ENCODE peak calls at places on chromosomes 7 and 10, in four cellular contexts. One of them, this sample, is unnamed.

GRCh38 chr7:41315764-41316163 is 387.1 kb downstream of the INHBA start:
- DNase-seq in foreskin fibroblast: no peak
- DNase-seq in cardiac muscle cell: no peak
- DNase-seq in heart left ventricle: no peak
- DNase-seq in this sample: peak; percentile 34

GRCh38 chr7:96720843-96721242 is 11.2 kb upstream of the SEM1 start:
- DNase-seq in foreskin fibroblast: peak; percentile 2
- DNase-seq in cardiac muscle cell: peak; percentile 33
- DNase-seq in heart left ventricle: no peak
- DNase-seq in this sample: peak; percentile 45

GRCh38 chr7:33156441-33156840 is 27.1 kb downstream of the BBS9 start:
- DNase-seq in foreskin fibroblast: no peak
- DNase-seq in cardiac muscle cell: no peak
- DNase-seq in heart left ventricle: no peak
- DNase-seq in this sample: no peak

GRCh38 chr7:142892941-142893340 is 7.4 kb upstream of the TRPV6 start:
- DNase-seq in foreskin fibroblast: no peak
- DNase-seq in cardiac muscle cell: no peak
- DNase-seq in heart left ventricle: no peak
- DNase-seq in this sample: no peak

GRCh38 chr10:112735041-112735690 is 214.9 kb upstream of the TCF7L2 start:
- DNase-seq in foreskin fibroblast: no peak
- DNase-seq in cardiac muscle cell: no peak
- DNase-seq in heart left ventricle: no peak
- DNase-seq in this sample: no peak

GRCh38 chr10:133049639-133050038 is 38.1 kb upstream of the ADGRA1 start:
- DNase-seq in foreskin fibroblast: no peak
- DNase-seq in cardiac muscle cell: no peak
- DNase-seq in heart left ventricle: no peak
- DNase-seq in this sample: no peak

GRCh38 chr10:123165445-123166072 is 11.4 kb downstream of the BUB3 start:
- DNase-seq in foreskin fibroblast: no peak
- DNase-seq in cardiac muscle cell: no peak
- DNase-seq in heart left ventricle: no peak
- DNase-seq in this sample: no peak

GRCh38 chr7:141763797-141764196 is at the start of gene TAS2R3:
- DNase-seq in foreskin fibroblast: no peak
- DNase-seq in cardiac muscle cell: no peak
- DNase-seq in heart left ventricle: no peak
- DNase-seq in this sample: no peak

GRCh38 chr7:68529221-68529620 is 1069.1 kb upstream of the AUTS2 start:
- DNase-seq in foreskin fibroblast: no peak
- DNase-seq in cardiac muscle cell: peak; percentile 7
- DNase-seq in heart left ventricle: no peak
- DNase-seq in this sample: no peak

GRCh38 chr7:127745445-127745844 is 93.5 kb downstream of the SND1 start:
- DNase-seq in foreskin fibroblast: no peak
- DNase-seq in cardiac muscle cell: no peak
- DNase-seq in heart left ventricle: no peak
- DNase-seq in this sample: no peak

GRCh38 chr10:50538473-50539398 is 85.0 kb downstream of the SGMS1 start:
- DNase-seq in foreskin fibroblast: no peak
- DNase-seq in cardiac muscle cell: no peak
- DNase-seq in heart left ventricle: no peak
- DNase-seq in this sample: peak; percentile 59

GRCh38 chr10:8273749-8274148 is 219.3 kb downstream of the GATA3 start:
- DNase-seq in foreskin fibroblast: no peak
- DNase-seq in cardiac muscle cell: peak; percentile 53
- DNase-seq in heart left ventricle: no peak
- DNase-seq in this sample: no peak

GRCh38 chr7:135650831-135651573 is 11.3 kb upstream of the STMP1 start:
- DNase-seq in foreskin fibroblast: peak; percentile 83
- DNase-seq in cardiac muscle cell: peak; percentile 83
- DNase-seq in heart left ventricle: no peak
- DNase-seq in this sample: no peak

GRCh38 chr7:159008055-159008405 is 136.6 kb downstream of the VIPR2 start:
- DNase-seq in foreskin fibroblast: no peak
- DNase-seq in cardiac muscle cell: no peak
- DNase-seq in heart left ventricle: peak; percentile 55
- DNase-seq in this sample: no peak

GRCh38 chr10:110600487-110601101 is 33.1 kb downstream of the SMC3 start:
- DNase-seq in foreskin fibroblast: peak; percentile 34
- DNase-seq in cardiac muscle cell: peak; percentile 77
- DNase-seq in heart left ventricle: no peak
- DNase-seq in this sample: peak; percentile 46

GRCh38 chr7:13055732-13056369 is 368.4 kb downstream of the ARL4A start:
- DNase-seq in foreskin fibroblast: no peak
- DNase-seq in cardiac muscle cell: no peak
- DNase-seq in heart left ventricle: no peak
- DNase-seq in this sample: no peak

GRCh38 chr7:38367301-38367700 is 93.9 kb upstream of the TARP start:
- DNase-seq in foreskin fibroblast: no peak
- DNase-seq in cardiac muscle cell: no peak
- DNase-seq in heart left ventricle: no peak
- DNase-seq in this sample: no peak

GRCh38 chr10:118028619-118029018 is 18.1 kb downstream of the RAB11FIP2 start:
- DNase-seq in foreskin fibroblast: no peak
- DNase-seq in cardiac muscle cell: no peak
- DNase-seq in heart left ventricle: no peak
- DNase-seq in this sample: no peak

GRCh38 chr7:378041-378420 is 88.1 kb downstream of the FOXL3 start:
- DNase-seq in foreskin fibroblast: no peak
- DNase-seq in cardiac muscle cell: no peak
- DNase-seq in heart left ventricle: peak; percentile 12
- DNase-seq in this sample: no peak

GRCh38 chr10:124587811-124588211 is 126.2 kb downstream of the LHPP start:
- DNase-seq in foreskin fibroblast: no peak
- DNase-seq in cardiac muscle cell: no peak
- DNase-seq in heart left ventricle: no peak
- DNase-seq in this sample: no peak

GRCh38 chr10:127906548-127907377 is at the start of gene PTPRE:
- DNase-seq in foreskin fibroblast: peak; percentile 31
- DNase-seq in cardiac muscle cell: peak; percentile 85
- DNase-seq in heart left ventricle: peak; percentile 87
- DNase-seq in this sample: peak; percentile 86

GRCh38 chr10:129685271-129685670 is 218.2 kb downstream of the MGMT start:
- DNase-seq in foreskin fibroblast: no peak
- DNase-seq in cardiac muscle cell: no peak
- DNase-seq in heart left ventricle: no peak
- DNase-seq in this sample: no peak

GRCh38 chr10:128069351-128070051 is 56.7 kb downstream of the MKI67 start:
- DNase-seq in foreskin fibroblast: peak; percentile 54
- DNase-seq in cardiac muscle cell: peak; percentile 89
- DNase-seq in heart left ventricle: peak; percentile 70
- DNase-seq in this sample: peak; percentile 73

GRCh38 chr7:79453558-79454324 is at the start of gene MAGI2:
- DNase-seq in foreskin fibroblast: peak; percentile 88
- DNase-seq in cardiac muscle cell: peak; percentile 95
- DNase-seq in heart left ventricle: peak; percentile 93
- DNase-seq in this sample: peak; percentile 7

GRCh38 chr7:5507026-5507425 is 83.4 kb upstream of the TNRC18 start:
- DNase-seq in foreskin fibroblast: no peak
- DNase-seq in cardiac muscle cell: peak; percentile 35
- DNase-seq in heart left ventricle: no peak
- DNase-seq in this sample: no peak

GRCh38 chr7:78953726-78954363 is 499.6 kb downstream of the MAGI2 start:
- DNase-seq in foreskin fibroblast: no peak
- DNase-seq in cardiac muscle cell: no peak
- DNase-seq in heart left ventricle: no peak
- DNase-seq in this sample: no peak

GRCh38 chr7:151628846-151629604 is 109.3 kb upstream of the RHEB start:
- DNase-seq in foreskin fibroblast: no peak
- DNase-seq in cardiac muscle cell: no peak
- DNase-seq in heart left ventricle: no peak
- DNase-seq in this sample: no peak

GRCh38 chr10:1130995-1131790 is 75.0 kb downstream of the WDR37 start:
- DNase-seq in foreskin fibroblast: no peak
- DNase-seq in cardiac muscle cell: no peak
- DNase-seq in heart left ventricle: no peak
- DNase-seq in this sample: no peak

GRCh38 chr7:155739538-155740140 is 72.6 kb downstream of the SHH start:
- DNase-seq in foreskin fibroblast: no peak
- DNase-seq in cardiac muscle cell: no peak
- DNase-seq in heart left ventricle: no peak
- DNase-seq in this sample: no peak
- TF ChIP-seq CTCF in foreskin fibroblast: no peak
- TF ChIP-seq CTCF in cardiac muscle cell: no peak
- TF ChIP-seq CTCF in heart left ventricle: no peak
- TF ChIP-seq CTCF in this sample: no peak

DNA sequence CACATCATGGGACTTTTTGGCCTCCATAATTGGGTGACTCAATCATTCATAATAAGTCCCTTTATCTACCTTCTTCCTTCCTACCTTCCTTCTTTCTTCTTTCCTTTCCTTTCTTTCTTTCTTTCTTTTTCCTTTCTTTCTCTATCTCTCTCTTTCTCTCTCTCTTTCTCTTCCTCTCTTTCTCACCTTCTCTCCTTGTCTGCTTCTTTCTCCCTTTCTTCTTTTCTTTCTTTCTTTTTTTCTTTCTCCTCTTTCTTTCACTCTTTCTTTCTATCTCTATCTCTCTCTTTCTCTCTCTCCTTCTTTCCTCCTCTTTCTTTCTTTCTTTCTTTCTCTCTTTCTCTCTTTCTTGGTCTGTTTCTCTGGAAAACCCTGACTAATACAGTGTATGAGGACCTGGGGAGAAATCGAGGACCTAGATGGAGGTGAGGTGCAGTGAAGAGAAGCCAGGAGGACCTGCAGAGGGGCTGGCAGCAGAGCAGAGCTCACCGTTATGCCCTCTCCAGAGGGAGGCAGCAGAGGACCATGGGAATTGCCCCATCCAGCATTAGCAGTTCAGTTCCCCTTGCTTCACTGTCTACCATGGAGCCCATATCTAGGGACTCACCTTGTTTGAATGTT is 52.7 kb upstream of the BTRC start:
- DNase-seq in foreskin fibroblast: no peak
- DNase-seq in cardiac muscle cell: peak; percentile 67
- DNase-seq in heart left ventricle: no peak
- DNase-seq in this sample: peak; percentile 73
- TF ChIP-seq CTCF in foreskin fibroblast: peak; percentile 29
- TF ChIP-seq CTCF in cardiac muscle cell: peak; percentile 63
- TF ChIP-seq CTCF in heart left ventricle: peak; percentile 38
- TF ChIP-seq CTCF in this sample: peak; percentile 27

GRCh38 chr7:103649052-103649451 is 203.0 kb upstream of the SLC26A5 start:
- DNase-seq in foreskin fibroblast: no peak
- DNase-seq in cardiac muscle cell: no peak
- DNase-seq in heart left ventricle: no peak
- DNase-seq in this sample: no peak
- TF ChIP-seq CTCF in foreskin fibroblast: no peak
- TF ChIP-seq CTCF in cardiac muscle cell: no peak
- TF ChIP-seq CTCF in heart left ventricle: no peak
- TF ChIP-seq CTCF in this sample: no peak

GRCh38 chr7:124171068-124171467 is 138.2 kb upstream of the TMEM229A start:
- DNase-seq in foreskin fibroblast: peak; percentile 14
- DNase-seq in cardiac muscle cell: peak; percentile 14
- DNase-seq in heart left ventricle: peak; percentile 25
- DNase-seq in this sample: peak; percentile 47
- TF ChIP-seq CTCF in foreskin fibroblast: peak; percentile 31
- TF ChIP-seq CTCF in cardiac muscle cell: peak; percentile 21
- TF ChIP-seq CTCF in heart left ventricle: no peak
- TF ChIP-seq CTCF in this sample: peak; percentile 20

GRCh38 chr7:35037526-35038339 is 448 bp upstream of the DPY19L1 start:
- DNase-seq in foreskin fibroblast: peak; percentile 96
- DNase-seq in cardiac muscle cell: peak; percentile 98
- DNase-seq in heart left ventricle: peak; percentile 97
- DNase-seq in this sample: peak; percentile 99
- TF ChIP-seq CTCF in foreskin fibroblast: peak; percentile 84
- TF ChIP-seq CTCF in cardiac muscle cell: peak; percentile 85
- TF ChIP-seq CTCF in heart left ventricle: peak; percentile 78
- TF ChIP-seq CTCF in this sample: peak; percentile 90

GRCh38 chr10:72375173-72375572 is 20.5 kb upstream of the DNAJB12 start:
- DNase-seq in foreskin fibroblast: no peak
- DNase-seq in cardiac muscle cell: peak; percentile 37
- DNase-seq in heart left ventricle: no peak
- DNase-seq in this sample: no peak

GRCh38 chr10:72379062-72379461 is 24.3 kb upstream of the DNAJB12 start:
- DNase-seq in foreskin fibroblast: no peak
- DNase-seq in cardiac muscle cell: no peak
- DNase-seq in heart left ventricle: no peak
- DNase-seq in this sample: no peak

GRCh38 chr10:72370201-72370722 is 15.5 kb upstream of the DNAJB12 start:
- DNase-seq in foreskin fibroblast: no peak
- DNase-seq in cardiac muscle cell: no peak
- DNase-seq in heart left ventricle: no peak
- DNase-seq in this sample: no peak

GRCh38 chr10:72379776-72380175 is 25.1 kb upstream of the DNAJB12 start:
- DNase-seq in foreskin fibroblast: no peak
- DNase-seq in cardiac muscle cell: no peak
- DNase-seq in heart left ventricle: no peak
- DNase-seq in this sample: no peak

DNA sequence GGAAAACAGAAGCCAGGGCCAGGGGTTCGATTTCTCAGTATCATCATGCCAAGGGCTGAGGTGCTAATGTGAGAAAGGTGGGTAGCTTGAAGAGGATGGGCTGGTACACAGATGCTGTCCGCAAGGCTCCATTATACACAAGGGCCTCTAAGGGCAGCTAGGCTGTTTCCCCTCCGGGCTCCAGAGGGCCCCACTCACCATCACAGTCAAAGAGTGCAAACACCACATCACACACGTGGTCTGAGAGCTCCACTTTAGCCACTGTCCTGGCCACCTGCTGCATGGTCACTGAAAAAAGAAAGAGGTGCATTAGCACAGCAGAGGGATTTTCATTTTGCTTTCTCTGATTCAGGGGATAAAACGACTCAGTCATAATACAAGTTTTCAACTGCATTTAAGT is 20.9 kb upstream of the DNAJB12 start:
- DNase-seq in foreskin fibroblast: no peak
- DNase-seq in cardiac muscle cell: peak; percentile 21
- DNase-seq in heart left ventricle: no peak
- DNase-seq in this sample: peak; percentile 40
- TF ChIP-seq CTCF in foreskin fibroblast: peak; percentile 19
- TF ChIP-seq CTCF in cardiac muscle cell: peak; percentile 26
- TF ChIP-seq CTCF in heart left ventricle: no peak
- TF ChIP-seq CTCF in this sample: no peak

GRCh38 chr7:113078321-113078720 is 8.3 kb downstream of the GPR85 start:
- DNase-seq in foreskin fibroblast: no peak
- DNase-seq in cardiac muscle cell: no peak
- DNase-seq in heart left ventricle: no peak
- DNase-seq in this sample: no peak

GRCh38 chr7:113071465-113071864 is 15.2 kb downstream of the GPR85 start:
- DNase-seq in foreskin fibroblast: peak; percentile 6
- DNase-seq in cardiac muscle cell: peak; percentile 38
- DNase-seq in heart left ventricle: no peak
- DNase-seq in this sample: no peak

DNA sequence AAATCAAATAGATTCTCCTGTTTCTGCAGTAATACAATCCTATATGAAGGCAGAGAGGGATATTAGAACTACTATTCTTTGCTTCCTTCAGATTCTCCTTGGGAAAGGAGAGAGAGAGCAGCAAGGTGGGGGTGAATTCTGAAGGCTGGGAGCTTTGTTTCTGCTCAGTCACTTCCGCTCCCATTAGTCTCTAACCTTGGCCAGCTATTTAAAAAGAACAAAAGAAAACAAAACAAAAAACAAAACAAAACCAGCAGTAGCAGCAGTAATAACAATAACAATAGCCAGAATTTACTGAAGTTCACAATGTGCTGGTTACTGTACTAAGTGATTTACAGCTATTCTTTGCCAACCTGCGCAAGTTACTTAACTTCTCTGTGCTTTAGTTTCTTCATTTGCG is 9.9 kb downstream of the GPR85 start:
- DNase-seq in foreskin fibroblast: no peak
- DNase-seq in cardiac muscle cell: no peak
- DNase-seq in heart left ventricle: no peak
- DNase-seq in this sample: no peak
- TF ChIP-seq CTCF in foreskin fibroblast: no peak
- TF ChIP-seq CTCF in cardiac muscle cell: no peak
- TF ChIP-seq CTCF in heart left ventricle: no peak
- TF ChIP-seq CTCF in this sample: no peak

This sample was measured in Calu3.